ENCODE peak calls at places on chromosome 10, in eight cellular contexts. L, J, X, P, Z, V, N and H are unnamed samples.

GRCh38 chr10:15624405-15625191 is 95.1 kb downstream of the ITGA8 start:
- DNase-seq in L (no peak), J (no peak), X (peak; percentile 77), P (no peak), Z (no peak), V (no peak), N (no peak), H (no peak)

GRCh38 chr10:33134011-33134751 is 176.2 kb upstream of the ITGB1 start:
- DNase-seq in L (peak; percentile 69), J (peak; percentile 93), X (no peak), P (no peak), Z (no peak), V (peak; percentile 88), N (peak; percentile 42), H (no peak)

GRCh38 chr10:44949915-44950314 is 9.7 kb upstream of the RASSF4 start:
- DNase-seq in L (no peak), J (no peak), X (no peak), P (no peak), Z (no peak), V (peak; percentile 47), N (no peak), H (no peak)

GRCh38 chr10:30215131-30215530 is 133.9 kb downstream of the MTPAP start:
- DNase-seq in L (no peak), J (no peak), X (no peak), P (no peak), Z (no peak), V (no peak), N (no peak), H (no peak)

GRCh38 chr10:121157998-121158397 is 306.8 kb downstream of the WDR11 start:
- DNase-seq in L (peak; percentile 64), J (no peak), X (no peak), P (no peak), Z (no peak), V (peak; percentile 75), N (no peak), H (no peak)

GRCh38 chr10:6058677-6059475 is 3.3 kb downstream of the IL2RA start:
- DNase-seq in L (no peak), J (no peak), X (peak; percentile 12), P (no peak), Z (no peak), V (peak; percentile 25), N (no peak), H (no peak)

GRCh38 chr10:13340626-13341370 is 7.3 kb downstream of the SEPHS1 start:
- DNase-seq in L (no peak), J (no peak), X (no peak), P (peak; percentile 72), Z (peak; percentile 41), V (no peak), N (no peak), H (no peak)

GRCh38 chr10:12332572-12333381 is 16.6 kb upstream of the CAMK1D start:
- DNase-seq in L (no peak), J (no peak), X (no peak), P (no peak), Z (no peak), V (peak; percentile 64), N (no peak), H (no peak)

GRCh38 chr10:31578951-31579350 is 259.9 kb downstream of the ZEB1 start:
- DNase-seq in L (no peak), J (no peak), X (no peak), P (no peak), Z (no peak), V (no peak), N (no peak), H (no peak)

GRCh38 chr10:103703941-103704919 is 151.1 kb downstream of the SH3PXD2A start:
- DNase-seq in L (no peak), J (no peak), X (no peak), P (no peak), Z (no peak), V (no peak), N (no peak), H (no peak)

GRCh38 chr10:124592736-124593430 is 131.3 kb downstream of the LHPP start:
- DNase-seq in L (no peak), J (no peak), X (no peak), P (no peak), Z (no peak), V (no peak), N (no peak), H (peak; percentile 9)

GRCh38 chr10:88066876-88067275 is 203.5 kb downstream of the PTEN start:
- DNase-seq in L (no peak), J (no peak), X (no peak), P (no peak), Z (peak; percentile 53), V (no peak), N (no peak), H (no peak)

GRCh38 chr10:7505196-7505595 is 94.4 kb upstream of the SFMBT2 start:
- DNase-seq in L (no peak), J (no peak), X (no peak), P (no peak), Z (no peak), V (no peak), N (no peak), H (no peak)

GRCh38 chr10:89861584-89862287 is 160.3 kb downstream of the KIF20B start:
- DNase-seq in L (no peak), J (peak; percentile 74), X (no peak), P (no peak), Z (no peak), V (no peak), N (no peak), H (no peak)

GRCh38 chr10:78267598-78267997 is 233.9 kb downstream of the RPS24 start:
- DNase-seq in L (no peak), J (no peak), X (no peak), P (no peak), Z (no peak), V (no peak), N (no peak), H (no peak)

GRCh38 chr10:29081971-29082699 is 206.7 kb upstream of the LYZL1 start:
- DNase-seq in L (no peak), J (no peak), X (no peak), P (no peak), Z (no peak), V (no peak), N (no peak), H (no peak)

GRCh38 chr10:131814567-131815290 is 86.1 kb upstream of the PPP2R2D start:
- DNase-seq in L (no peak), J (no peak), X (peak; percentile 50), P (no peak), Z (no peak), V (peak; percentile 27), N (peak; percentile 24), H (no peak)

GRCh38 chr10:16856567-16856966 is 39.3 kb upstream of the RSU1 start:
- DNase-seq in L (no peak), J (no peak), X (no peak), P (no peak), Z (no peak), V (no peak), N (no peak), H (no peak)

GRCh38 chr10:103226011-103226410 is 19.7 kb upstream of the RPEL1 start:
- DNase-seq in L (no peak), J (no peak), X (no peak), P (no peak), Z (no peak), V (no peak), N (no peak), H (no peak)

GRCh38 chr10:29057712-29058426 is 231.0 kb upstream of the LYZL1 start:
- DNase-seq in L (no peak), J (no peak), X (no peak), P (no peak), Z (no peak), V (peak; percentile 56), N (no peak), H (no peak)

GRCh38 chr10:86698207-86698940 is 30.1 kb downstream of the LDB3 start:
- DNase-seq in L (no peak), J (no peak), X (no peak), P (no peak), Z (no peak), V (no peak), N (peak; percentile 20), H (no peak)
- TF ChIP-seq CTCF in L (no peak), J (no peak), X (no peak), P (no peak), Z (no peak), V (no peak), N (peak; percentile 43), H (no peak)

GRCh38 chr10:133308431-133309110 is at the start of the genes TUBGCP2 and ZNF511:
- DNase-seq in L (peak; percentile 90), J (peak; percentile 82), X (peak; percentile 93), P (peak; percentile 95), Z (peak; percentile 92), V (peak; percentile 93), N (peak; percentile 55), H (peak; percentile 90)
- TF ChIP-seq CTCF in L (no peak), J (no peak), X (no peak), P (no peak), Z (peak; percentile 21), V (peak; percentile 1), N (peak; percentile 10), H (no peak)

DNA sequence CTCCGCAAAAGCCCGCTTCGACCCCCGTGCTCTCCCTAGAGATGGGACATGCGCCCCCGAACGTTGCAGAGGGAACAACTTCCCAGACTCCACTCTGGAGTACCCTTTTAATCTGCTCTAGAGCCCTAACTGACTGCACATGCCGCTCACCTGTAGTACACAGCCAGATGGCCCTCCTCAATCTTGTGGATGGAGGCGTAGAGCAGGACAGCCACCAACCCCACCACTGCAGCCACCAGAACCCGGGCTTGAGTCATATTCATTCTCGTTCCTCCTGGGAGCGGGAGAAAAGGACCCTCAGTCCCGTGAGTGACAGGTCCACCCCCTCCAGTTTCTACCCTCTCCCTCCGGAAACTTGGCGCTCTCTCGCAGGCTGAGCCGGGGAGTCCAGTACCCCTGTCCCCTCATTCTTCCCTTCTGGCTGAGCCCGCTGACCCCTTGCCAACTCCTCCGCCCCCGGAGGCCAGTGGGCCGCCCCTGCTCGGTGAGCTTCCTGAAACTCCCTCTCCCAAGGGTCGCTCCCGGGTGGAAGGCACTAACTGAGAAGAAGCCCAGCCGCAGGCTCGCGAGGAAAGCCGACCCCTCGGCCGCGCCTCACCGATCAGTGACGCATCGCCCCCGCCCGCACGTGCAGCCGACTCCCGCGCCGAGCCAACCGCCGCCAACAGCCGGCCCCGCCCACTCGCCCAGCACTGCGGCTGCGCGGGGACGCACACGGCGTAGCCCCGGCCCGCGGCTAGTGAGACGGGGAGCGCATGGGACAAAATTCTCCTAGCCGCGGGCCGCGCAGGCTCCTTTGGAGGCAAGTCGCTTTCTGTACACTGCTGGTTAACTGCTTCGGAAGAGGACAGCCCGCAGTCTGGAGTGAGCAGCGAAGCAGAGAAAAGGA is at the start of gene ERLIN1:
- DNase-seq in L (peak; percentile 95), J (peak; percentile 96), X (peak; percentile 94), P (peak; percentile 94), Z (peak; percentile 95), V (peak; percentile 94), N (peak; percentile 81), H (peak; percentile 98)
- TF ChIP-seq CTCF in L (no peak), J (no peak), X (no peak), P (no peak), Z (no peak), V (no peak), N (peak; percentile 12), H (no peak)

GRCh38 chr10:125722811-125723210 is 3.3 kb downstream of the EDRF1 start:
- DNase-seq in L (no peak), J (no peak), X (no peak), P (no peak), Z (no peak), V (no peak), N (no peak), H (no peak)

GRCh38 chr10:125721035-125721434 is 1.5 kb downstream of the EDRF1 start:
- DNase-seq in L (no peak), J (no peak), X (no peak), P (peak; percentile 25), Z (peak; percentile 63), V (no peak), N (no peak), H (no peak)

GRCh38 chr10:125720002-125720382 is 483 bp downstream of the EDRF1 start:
- DNase-seq in L (no peak), J (no peak), X (no peak), P (no peak), Z (no peak), V (peak; percentile 59), N (peak; percentile 7), H (no peak)

GRCh38 chr10:125719173-125720001 is at the start of gene EDRF1:
- DNase-seq in L (peak; percentile 99), J (peak; percentile 99), X (peak; percentile 100), P (peak; percentile 95), Z (peak; percentile 99), V (peak; percentile 100), N (peak; percentile 97), H (peak; percentile 99)
- TF ChIP-seq CTCF in L (no peak), J (no peak), X (no peak), P (no peak), Z (no peak), V (no peak), N (no peak), H (no peak)